ENCODE peak calls at places on chromosomes 2 and 18, in eight cellular contexts. V, Z, K, F, G, J, O and Y are unnamed samples.

GRCh38 chr18:22700920-22701319 is 232.2 kb upstream of the RBBP8 start:
- DNase-seq in F (no peak), G (no peak), K (no peak), Z (no peak), J (no peak), V (no peak), O (no peak), Y (no peak)

GRCh38 chr2:118013221-118013723 is 598 bp downstream of the CCDC93 start:
- DNase-seq in F (no peak), V (peak; percentile 73), O (peak; percentile 26), K (peak; percentile 47), J (peak; percentile 57), Z (peak; percentile 72), G (peak; percentile 7), Y (peak; percentile 39)

GRCh38 chr2:23757686-23758433 is 169.1 kb downstream of the ATAD2B start:
- DNase-seq in V (peak; percentile 42), O (no peak), K (no peak), J (no peak), F (peak; percentile 48), Z (no peak), G (peak; percentile 80), Y (no peak)

GRCh38 chr2:83058683-83059082 is 1400.4 kb downstream of the SUCLG1 start:
- DNase-seq in F (no peak), Z (no peak), G (no peak), J (no peak), O (no peak), K (no peak), V (no peak), Y (no peak)

GRCh38 chr2:545228-545627 is 132.0 kb downstream of the TMEM18 start:
- DNase-seq in V (no peak), Z (no peak), F (no peak), J (no peak), G (no peak), K (no peak), O (no peak), Y (no peak)

GRCh38 chr18:28365406-28365805 is 188.5 kb upstream of the CDH2 start:
- DNase-seq in K (no peak), O (no peak), Z (no peak), G (peak; percentile 93), J (no peak), V (peak; percentile 22), F (no peak), Y (no peak)

GRCh38 chr2:168913171-168913484 is 12.0 kb downstream of the G6PC2 start:
- DNase-seq in J (no peak), V (no peak), Z (peak; percentile 71), G (no peak), K (no peak), F (no peak), O (no peak), Y (no peak)

GRCh38 chr2:59190518-59190917 is 949.4 kb upstream of the FANCL start:
- DNase-seq in J (no peak), G (no peak), Z (no peak), O (no peak), V (no peak), K (no peak), F (no peak), Y (no peak)

GRCh38 chr2:174840436-174840835 is 76.2 kb upstream of the CHRNA1 start:
- DNase-seq in J (no peak), G (no peak), V (no peak), K (no peak), F (no peak), O (no peak), Z (no peak), Y (no peak)

GRCh38 chr18:45841765-45842442 is 16.4 kb downstream of the SIGLEC15 start:
- DNase-seq in J (no peak), O (no peak), K (no peak), V (no peak), Z (no peak), F (no peak), G (no peak), Y (no peak)

GRCh38 chr2:223654384-223654915 is 52.3 kb upstream of the SCG2 start:
- DNase-seq in J (no peak), F (no peak), V (no peak), G (no peak), Z (no peak), O (no peak), K (no peak), Y (no peak)

GRCh38 chr2:73285162-73285739 is 973 bp upstream of the FBXO41 start:
- DNase-seq in Z (no peak), K (no peak), G (no peak), V (no peak), F (no peak), J (no peak), O (peak; percentile 14), Y (peak; percentile 90)

GRCh38 chr18:6521804-6522418 is 107.2 kb upstream of the L3MBTL4 start:
- DNase-seq in Z (no peak), F (no peak), V (peak; percentile 69), G (peak; percentile 85), K (peak; percentile 39), O (peak; percentile 66), J (peak; percentile 89), Y (peak; percentile 30)

GRCh38 chr2:23628926-23629325 is 243.9 kb downstream of the KLHL29 start:
- DNase-seq in Z (no peak), V (no peak), O (no peak), J (peak; percentile 30), F (no peak), G (no peak), K (peak; percentile 16), Y (no peak)

GRCh38 chr2:84878896-84879594 is 1.8 kb downstream of the TRABD2A start:
- DNase-seq in O (no peak), Z (no peak), J (no peak), F (no peak), K (no peak), G (no peak), V (no peak), Y (no peak)

GRCh38 chr18:74944676-74945075 is 264.3 kb downstream of the PTGR3 start:
- DNase-seq in K (no peak), G (peak; percentile 78), F (no peak), Z (no peak), J (no peak), O (no peak), V (no peak), Y (no peak)

GRCh38 chr2:9797681-9798556 is 45.4 kb upstream of the TAF1B start:
- DNase-seq in Z (no peak), K (no peak), F (no peak), G (peak; percentile 69), O (no peak), J (no peak), V (peak; percentile 66), Y (no peak)

GRCh38 chr18:37284260-37284659 is 281.3 kb downstream of the CELF4 start:
- DNase-seq in K (no peak), Z (no peak), O (no peak), G (no peak), J (no peak), F (no peak), V (no peak), Y (no peak)

GRCh38 chr18:74652392-74652988 is 54.8 kb downstream of the ZNF407 start:
- DNase-seq in Z (peak; percentile 47), J (peak; percentile 72), V (peak; percentile 64), G (peak; percentile 69), F (peak; percentile 27), K (peak; percentile 54), O (peak; percentile 50), Y (peak; percentile 43)

GRCh38 chr2:134664051-134664450 is 54.7 kb downstream of the TMEM163 start:
- DNase-seq in J (no peak), O (no peak), V (no peak), K (no peak), F (no peak), G (no peak), Z (no peak), Y (no peak)

GRCh38 chr2:95374916-95375471 is 27.5 kb upstream of the FAHD2A start:
- DNase-seq in Z (no peak), O (no peak), V (no peak), G (no peak), K (no peak), J (no peak), F (no peak), Y (no peak)

GRCh38 chr2:234076451-234076850 is 25.9 kb downstream of the SPP2 start:
- DNase-seq in K (no peak), Z (no peak), F (no peak), V (no peak), J (no peak), O (no peak), G (no peak), Y (no peak)

GRCh38 chr2:234083572-234084348 is 33.3 kb downstream of the SPP2 start:
- DNase-seq in O (no peak), G (no peak), F (no peak), Z (no peak), V (no peak), J (no peak), K (no peak), Y (no peak)

GRCh38 chr2:234081970-234082822 is 31.7 kb downstream of the SPP2 start:
- DNase-seq in V (peak; percentile 39), F (no peak), O (no peak), J (no peak), G (peak; percentile 46), Z (no peak), K (no peak), Y (no peak)
- TF ChIP-seq EZH2phosphoT487 in V (no peak), F (no peak), O (no peak), J (no peak), G (no peak), Z (no peak), K (no peak), Y (no peak)

GRCh38 chr2:129189617-129190016 is 789.8 kb upstream of the RAB6C start:
- DNase-seq in O (no peak), G (no peak), V (no peak), K (peak; percentile 28), F (no peak), J (peak; percentile 29), Z (no peak), Y (no peak)
- TF ChIP-seq CTCF in O (no peak), G (no peak), V (no peak), K (peak; percentile 11), F (no peak), J (peak; percentile 22), Z (no peak), Y (no peak)

GRCh38 chr2:31442376-31442775 is 27.8 kb upstream of the XDH start:
- DNase-seq in J (no peak), K (no peak), G (no peak), O (no peak), F (no peak), V (no peak), Z (no peak), Y (no peak)

GRCh38 chr2:31434911-31435310 is 20.4 kb upstream of the XDH start:
- DNase-seq in O (no peak), G (peak; percentile 52), J (peak; percentile 15), V (no peak), K (no peak), F (no peak), Z (peak; percentile 17), Y (no peak)

GRCh38 chr2:31440764-31441163 is 26.2 kb upstream of the XDH start:
- DNase-seq in O (no peak), G (peak; percentile 93), J (no peak), V (no peak), K (no peak), F (no peak), Z (no peak), Y (no peak)
- TF ChIP-seq EZH2phosphoT487 in O (no peak), G (no peak), J (no peak), V (no peak), K (no peak), F (no peak), Z (no peak), Y (no peak)

GRCh38 chr2:8644605-8645175 is 37.2 kb upstream of the ID2 start:
- DNase-seq in J (peak; percentile 23), O (no peak), V (no peak), F (no peak), G (no peak), Z (no peak), K (no peak), Y (no peak)
- TF ChIP-seq CTCF in J (peak; percentile 60), O (no peak), V (no peak), F (peak; percentile 54), G (peak; percentile 27), Z (peak; percentile 12), K (no peak), Y (peak; percentile 32)